ENCODE peak calls at places on chromosomes 2 and 18, in seven cellular contexts. One of them, this sample, is unnamed.

GRCh38 chr2:23791030-23791429 is 135.9 kb downstream of the ATAD2B start:
- DNase-seq in NCI-H2029 treated with DMSO at 0.1 percent for 48 hours: no peak
- DNase-seq in frontal cortex: no peak
- DNase-seq in HCT116: no peak
- DNase-seq in smooth muscle cell of the brain vasculature: no peak
- DNase-seq in Jurkat, Clone E6-1: no peak
- DNase-seq in activated CD8-positive, alpha-beta T cell treated with anti-CD3 and anti-CD28 coated beads for 36 hours: no peak
- DNase-seq in this sample: no peak

GRCh38 chr2:121627525-121628050 is 21.7 kb downstream of the CLASP1 start:
- DNase-seq in NCI-H2029 treated with DMSO at 0.1 percent for 48 hours: no peak
- DNase-seq in frontal cortex: no peak
- DNase-seq in HCT116: no peak
- DNase-seq in smooth muscle cell of the brain vasculature: no peak
- DNase-seq in Jurkat, Clone E6-1: no peak
- DNase-seq in activated CD8-positive, alpha-beta T cell treated with anti-CD3 and anti-CD28 coated beads for 36 hours: no peak
- DNase-seq in this sample: no peak

GRCh38 chr2:30656079-30656478 is 151.2 kb downstream of the CAPN13 start:
- DNase-seq in NCI-H2029 treated with DMSO at 0.1 percent for 48 hours: no peak
- DNase-seq in frontal cortex: no peak
- DNase-seq in HCT116: no peak
- DNase-seq in smooth muscle cell of the brain vasculature: no peak
- DNase-seq in Jurkat, Clone E6-1: no peak
- DNase-seq in activated CD8-positive, alpha-beta T cell treated with anti-CD3 and anti-CD28 coated beads for 36 hours: no peak
- DNase-seq in this sample: no peak

GRCh38 chr2:168456526-168457176 is 579 bp downstream of the CERS6 start:
- DNase-seq in NCI-H2029 treated with DMSO at 0.1 percent for 48 hours: peak
- DNase-seq in frontal cortex: peak
- DNase-seq in HCT116: no peak
- DNase-seq in smooth muscle cell of the brain vasculature: no peak
- DNase-seq in Jurkat, Clone E6-1: peak
- DNase-seq in activated CD8-positive, alpha-beta T cell treated with anti-CD3 and anti-CD28 coated beads for 36 hours: peak
- DNase-seq in this sample: peak

GRCh38 chr2:1736997-1737480 is 7.3 kb downstream of the PXDN start:
- DNase-seq in NCI-H2029 treated with DMSO at 0.1 percent for 48 hours: no peak
- DNase-seq in frontal cortex: no peak
- DNase-seq in HCT116: no peak
- DNase-seq in smooth muscle cell of the brain vasculature: no peak
- DNase-seq in Jurkat, Clone E6-1: no peak
- DNase-seq in activated CD8-positive, alpha-beta T cell treated with anti-CD3 and anti-CD28 coated beads for 36 hours: no peak
- DNase-seq in this sample: no peak

GRCh38 chr2:138707424-138708074 is 72.6 kb downstream of the NXPH2 start:
- DNase-seq in NCI-H2029 treated with DMSO at 0.1 percent for 48 hours: no peak
- DNase-seq in frontal cortex: no peak
- DNase-seq in HCT116: no peak
- DNase-seq in smooth muscle cell of the brain vasculature: no peak
- DNase-seq in Jurkat, Clone E6-1: no peak
- DNase-seq in activated CD8-positive, alpha-beta T cell treated with anti-CD3 and anti-CD28 coated beads for 36 hours: no peak
- DNase-seq in this sample: no peak

GRCh38 chr2:142868281-142868762 is 9.1 kb upstream of the KYNU start:
- DNase-seq in NCI-H2029 treated with DMSO at 0.1 percent for 48 hours: no peak
- DNase-seq in frontal cortex: no peak
- DNase-seq in HCT116: no peak
- DNase-seq in smooth muscle cell of the brain vasculature: no peak
- DNase-seq in Jurkat, Clone E6-1: no peak
- DNase-seq in activated CD8-positive, alpha-beta T cell treated with anti-CD3 and anti-CD28 coated beads for 36 hours: no peak
- DNase-seq in this sample: peak

GRCh38 chr2:188786368-188786781 is 187.8 kb upstream of the COL3A1 start:
- DNase-seq in NCI-H2029 treated with DMSO at 0.1 percent for 48 hours: no peak
- DNase-seq in frontal cortex: no peak
- DNase-seq in HCT116: peak
- DNase-seq in smooth muscle cell of the brain vasculature: no peak
- DNase-seq in Jurkat, Clone E6-1: no peak
- DNase-seq in activated CD8-positive, alpha-beta T cell treated with anti-CD3 and anti-CD28 coated beads for 36 hours: no peak
- DNase-seq in this sample: no peak

GRCh38 chr18:12420831-12421421 is 13.2 kb downstream of the PRELID3A start:
- DNase-seq in NCI-H2029 treated with DMSO at 0.1 percent for 48 hours: no peak
- DNase-seq in frontal cortex: no peak
- DNase-seq in HCT116: no peak
- DNase-seq in smooth muscle cell of the brain vasculature: no peak
- DNase-seq in Jurkat, Clone E6-1: no peak
- DNase-seq in activated CD8-positive, alpha-beta T cell treated with anti-CD3 and anti-CD28 coated beads for 36 hours: no peak
- DNase-seq in this sample: peak

GRCh38 chr2:8489221-8489620 is 192.6 kb upstream of the ID2 start:
- DNase-seq in NCI-H2029 treated with DMSO at 0.1 percent for 48 hours: no peak
- DNase-seq in frontal cortex: no peak
- DNase-seq in HCT116: no peak
- DNase-seq in smooth muscle cell of the brain vasculature: no peak
- DNase-seq in Jurkat, Clone E6-1: no peak
- DNase-seq in activated CD8-positive, alpha-beta T cell treated with anti-CD3 and anti-CD28 coated beads for 36 hours: no peak
- DNase-seq in this sample: no peak

GRCh38 chr2:241673797-241674725 is 12.6 kb downstream of the DTYMK start:
- DNase-seq in NCI-H2029 treated with DMSO at 0.1 percent for 48 hours: no peak
- DNase-seq in frontal cortex: no peak
- DNase-seq in HCT116: no peak
- DNase-seq in smooth muscle cell of the brain vasculature: no peak
- DNase-seq in Jurkat, Clone E6-1: no peak
- DNase-seq in activated CD8-positive, alpha-beta T cell treated with anti-CD3 and anti-CD28 coated beads for 36 hours: no peak
- DNase-seq in this sample: no peak

GRCh38 chr2:1748176-1748740 is 3.9 kb upstream of the PXDN start:
- DNase-seq in NCI-H2029 treated with DMSO at 0.1 percent for 48 hours: no peak
- DNase-seq in frontal cortex: no peak
- DNase-seq in HCT116: no peak
- DNase-seq in smooth muscle cell of the brain vasculature: no peak
- DNase-seq in Jurkat, Clone E6-1: no peak
- DNase-seq in activated CD8-positive, alpha-beta T cell treated with anti-CD3 and anti-CD28 coated beads for 36 hours: no peak
- DNase-seq in this sample: no peak

GRCh38 chr2:120589782-120590608 is 145.7 kb upstream of the GLI2 start:
- DNase-seq in NCI-H2029 treated with DMSO at 0.1 percent for 48 hours: no peak
- DNase-seq in frontal cortex: no peak
- DNase-seq in HCT116: no peak
- DNase-seq in smooth muscle cell of the brain vasculature: peak
- DNase-seq in Jurkat, Clone E6-1: no peak
- DNase-seq in activated CD8-positive, alpha-beta T cell treated with anti-CD3 and anti-CD28 coated beads for 36 hours: no peak
- DNase-seq in this sample: no peak

GRCh38 chr2:199404841-199405240 is 52.9 kb downstream of the SATB2 start:
- DNase-seq in NCI-H2029 treated with DMSO at 0.1 percent for 48 hours: no peak
- DNase-seq in frontal cortex: no peak
- DNase-seq in HCT116: no peak
- DNase-seq in smooth muscle cell of the brain vasculature: no peak
- DNase-seq in Jurkat, Clone E6-1: no peak
- DNase-seq in activated CD8-positive, alpha-beta T cell treated with anti-CD3 and anti-CD28 coated beads for 36 hours: no peak
- DNase-seq in this sample: no peak

GRCh38 chr2:135066710-135067109 is 14.6 kb downstream of the RAB3GAP1 start:
- DNase-seq in NCI-H2029 treated with DMSO at 0.1 percent for 48 hours: no peak
- DNase-seq in frontal cortex: no peak
- DNase-seq in HCT116: no peak
- DNase-seq in smooth muscle cell of the brain vasculature: no peak
- DNase-seq in Jurkat, Clone E6-1: no peak
- DNase-seq in activated CD8-positive, alpha-beta T cell treated with anti-CD3 and anti-CD28 coated beads for 36 hours: no peak
- DNase-seq in this sample: no peak

GRCh38 chr2:65435625-65436168 is 3.3 kb upstream of the SPRED2 start:
- DNase-seq in NCI-H2029 treated with DMSO at 0.1 percent for 48 hours: no peak
- DNase-seq in frontal cortex: peak
- DNase-seq in HCT116: peak
- DNase-seq in smooth muscle cell of the brain vasculature: peak
- DNase-seq in Jurkat, Clone E6-1: no peak
- DNase-seq in activated CD8-positive, alpha-beta T cell treated with anti-CD3 and anti-CD28 coated beads for 36 hours: peak
- DNase-seq in this sample: peak

GRCh38 chr18:75132931-75133525 is 75.9 kb downstream of the PTGR3 start:
- DNase-seq in NCI-H2029 treated with DMSO at 0.1 percent for 48 hours: no peak
- DNase-seq in frontal cortex: no peak
- DNase-seq in HCT116: no peak
- DNase-seq in smooth muscle cell of the brain vasculature: no peak
- DNase-seq in Jurkat, Clone E6-1: no peak
- DNase-seq in activated CD8-positive, alpha-beta T cell treated with anti-CD3 and anti-CD28 coated beads for 36 hours: no peak
- DNase-seq in this sample: no peak

GRCh38 chr2:134917219-134917957 is 1.2 kb upstream of the CCNT2 start:
- DNase-seq in NCI-H2029 treated with DMSO at 0.1 percent for 48 hours: no peak
- DNase-seq in frontal cortex: no peak
- DNase-seq in HCT116: no peak
- DNase-seq in smooth muscle cell of the brain vasculature: no peak
- DNase-seq in Jurkat, Clone E6-1: no peak
- DNase-seq in activated CD8-positive, alpha-beta T cell treated with anti-CD3 and anti-CD28 coated beads for 36 hours: peak
- DNase-seq in this sample: peak

This sample was measured in GM12865.